ENCODE peak calls at places on chromosomes 13 and 19, in nine cellular contexts. One of them, this sample, is unnamed.

GRCh38 chr13:33799950-33800592 is 17.9 kb upstream of the RFC3 start:
- DNase-seq in lung: no peak
- DNase-seq in lower leg skin: no peak
- DNase-seq in activated naive CD8-positive, alpha-beta T cell treated with anti-CD3 and anti-CD28 coated beads, Interleukin-2, amount 50 U/mL, for 24 hours: no peak
- DNase-seq in Caki2: no peak
- DNase-seq in HAP-1: peak
- DNase-seq in naive thymus-derived CD8-positive, alpha-beta T cell: no peak
- DNase-seq in activated CD8-positive, alpha-beta T cell treated with anti-CD3 and anti-CD28 coated beads for 36 hours: no peak
- DNase-seq in neural progenitor cell: peak
- DNase-seq in this sample: peak

GRCh38 chr19:23823952-23824389 is 65.3 kb upstream of the ZNF681 start:
- DNase-seq in lung: no peak
- DNase-seq in lower leg skin: no peak
- DNase-seq in activated naive CD8-positive, alpha-beta T cell treated with anti-CD3 and anti-CD28 coated beads, Interleukin-2, amount 50 U/mL, for 24 hours: peak
- DNase-seq in Caki2: peak
- DNase-seq in HAP-1: no peak
- DNase-seq in naive thymus-derived CD8-positive, alpha-beta T cell: no peak
- DNase-seq in activated CD8-positive, alpha-beta T cell treated with anti-CD3 and anti-CD28 coated beads for 36 hours: peak
- DNase-seq in neural progenitor cell: peak
- DNase-seq in this sample: peak

GRCh38 chr19:51020988-51021651 is 1.6 kb upstream of the KLK10 start:
- DNase-seq in lung: no peak
- DNase-seq in lower leg skin: no peak
- DNase-seq in activated naive CD8-positive, alpha-beta T cell treated with anti-CD3 and anti-CD28 coated beads, Interleukin-2, amount 50 U/mL, for 24 hours: no peak
- DNase-seq in Caki2: peak
- DNase-seq in HAP-1: peak
- DNase-seq in naive thymus-derived CD8-positive, alpha-beta T cell: peak
- DNase-seq in activated CD8-positive, alpha-beta T cell treated with anti-CD3 and anti-CD28 coated beads for 36 hours: peak
- DNase-seq in neural progenitor cell: peak
- DNase-seq in this sample: peak

GRCh38 chr19:13492128-13492527 is 14.2 kb downstream of the CACNA1A start:
- DNase-seq in lung: no peak
- DNase-seq in lower leg skin: no peak
- DNase-seq in activated naive CD8-positive, alpha-beta T cell treated with anti-CD3 and anti-CD28 coated beads, Interleukin-2, amount 50 U/mL, for 24 hours: no peak
- DNase-seq in Caki2: no peak
- DNase-seq in HAP-1: no peak
- DNase-seq in naive thymus-derived CD8-positive, alpha-beta T cell: no peak
- DNase-seq in activated CD8-positive, alpha-beta T cell treated with anti-CD3 and anti-CD28 coated beads for 36 hours: no peak
- DNase-seq in neural progenitor cell: no peak
- DNase-seq in this sample: no peak

GRCh38 chr19:35345671-35346111 is 2.0 kb upstream of the FFAR1 start:
- DNase-seq in lung: no peak
- DNase-seq in lower leg skin: peak
- DNase-seq in activated naive CD8-positive, alpha-beta T cell treated with anti-CD3 and anti-CD28 coated beads, Interleukin-2, amount 50 U/mL, for 24 hours: no peak
- DNase-seq in Caki2: no peak
- DNase-seq in HAP-1: no peak
- DNase-seq in naive thymus-derived CD8-positive, alpha-beta T cell: no peak
- DNase-seq in activated CD8-positive, alpha-beta T cell treated with anti-CD3 and anti-CD28 coated beads for 36 hours: peak
- DNase-seq in neural progenitor cell: no peak
- DNase-seq in this sample: no peak

GRCh38 chr19:43672061-43672679 is 2.2 kb upstream of the PLAUR start:
- DNase-seq in lung: no peak
- DNase-seq in lower leg skin: no peak
- DNase-seq in activated naive CD8-positive, alpha-beta T cell treated with anti-CD3 and anti-CD28 coated beads, Interleukin-2, amount 50 U/mL, for 24 hours: no peak
- DNase-seq in Caki2: no peak
- DNase-seq in HAP-1: no peak
- DNase-seq in naive thymus-derived CD8-positive, alpha-beta T cell: no peak
- DNase-seq in activated CD8-positive, alpha-beta T cell treated with anti-CD3 and anti-CD28 coated beads for 36 hours: no peak
- DNase-seq in neural progenitor cell: peak
- DNase-seq in this sample: no peak

GRCh38 chr13:24052547-24052981 is 108.0 kb upstream of the SPATA13 start:
- DNase-seq in lung: no peak
- DNase-seq in lower leg skin: no peak
- DNase-seq in activated naive CD8-positive, alpha-beta T cell treated with anti-CD3 and anti-CD28 coated beads, Interleukin-2, amount 50 U/mL, for 24 hours: no peak
- DNase-seq in Caki2: no peak
- DNase-seq in HAP-1: no peak
- DNase-seq in naive thymus-derived CD8-positive, alpha-beta T cell: no peak
- DNase-seq in activated CD8-positive, alpha-beta T cell treated with anti-CD3 and anti-CD28 coated beads for 36 hours: no peak
- DNase-seq in neural progenitor cell: no peak
- DNase-seq in this sample: peak

GRCh38 chr19:48943081-48943480 is 9.6 kb downstream of the DHDH start:
- DNase-seq in lung: no peak
- DNase-seq in lower leg skin: no peak
- DNase-seq in activated naive CD8-positive, alpha-beta T cell treated with anti-CD3 and anti-CD28 coated beads, Interleukin-2, amount 50 U/mL, for 24 hours: no peak
- DNase-seq in Caki2: no peak
- DNase-seq in HAP-1: no peak
- DNase-seq in naive thymus-derived CD8-positive, alpha-beta T cell: no peak
- DNase-seq in activated CD8-positive, alpha-beta T cell treated with anti-CD3 and anti-CD28 coated beads for 36 hours: no peak
- DNase-seq in neural progenitor cell: no peak
- DNase-seq in this sample: no peak

GRCh38 chr19:53813996-53814395 is 10.1 kb downstream of the NLRP12 start:
- DNase-seq in lung: no peak
- DNase-seq in lower leg skin: no peak
- DNase-seq in activated naive CD8-positive, alpha-beta T cell treated with anti-CD3 and anti-CD28 coated beads, Interleukin-2, amount 50 U/mL, for 24 hours: no peak
- DNase-seq in Caki2: no peak
- DNase-seq in HAP-1: no peak
- DNase-seq in naive thymus-derived CD8-positive, alpha-beta T cell: no peak
- DNase-seq in activated CD8-positive, alpha-beta T cell treated with anti-CD3 and anti-CD28 coated beads for 36 hours: no peak
- DNase-seq in neural progenitor cell: no peak
- DNase-seq in this sample: no peak

GRCh38 chr13:19845758-19846157 is 17.7 kb downstream of the ZMYM5 start:
- DNase-seq in lung: no peak
- DNase-seq in lower leg skin: no peak
- DNase-seq in activated naive CD8-positive, alpha-beta T cell treated with anti-CD3 and anti-CD28 coated beads, Interleukin-2, amount 50 U/mL, for 24 hours: no peak
- DNase-seq in Caki2: peak
- DNase-seq in HAP-1: peak
- DNase-seq in naive thymus-derived CD8-positive, alpha-beta T cell: no peak
- DNase-seq in activated CD8-positive, alpha-beta T cell treated with anti-CD3 and anti-CD28 coated beads for 36 hours: peak
- DNase-seq in neural progenitor cell: no peak
- DNase-seq in this sample: peak

GRCh38 chr13:97130201-97130600 is 91.9 kb upstream of the MBNL2 start:
- DNase-seq in lung: no peak
- DNase-seq in lower leg skin: no peak
- DNase-seq in activated naive CD8-positive, alpha-beta T cell treated with anti-CD3 and anti-CD28 coated beads, Interleukin-2, amount 50 U/mL, for 24 hours: no peak
- DNase-seq in Caki2: no peak
- DNase-seq in HAP-1: no peak
- DNase-seq in naive thymus-derived CD8-positive, alpha-beta T cell: no peak
- DNase-seq in activated CD8-positive, alpha-beta T cell treated with anti-CD3 and anti-CD28 coated beads for 36 hours: no peak
- DNase-seq in neural progenitor cell: no peak
- DNase-seq in this sample: no peak

GRCh38 chr19:3479819-3480215 is 508 bp downstream of the SMIM24 start:
- DNase-seq in lung: no peak
- DNase-seq in lower leg skin: no peak
- DNase-seq in activated naive CD8-positive, alpha-beta T cell treated with anti-CD3 and anti-CD28 coated beads, Interleukin-2, amount 50 U/mL, for 24 hours: peak
- DNase-seq in Caki2: no peak
- DNase-seq in HAP-1: no peak
- DNase-seq in naive thymus-derived CD8-positive, alpha-beta T cell: peak
- DNase-seq in activated CD8-positive, alpha-beta T cell treated with anti-CD3 and anti-CD28 coated beads for 36 hours: peak
- DNase-seq in neural progenitor cell: no peak
- DNase-seq in this sample: no peak

GRCh38 chr13:53075356-53076041 is 46.9 kb downstream of the OLFM4 start:
- DNase-seq in lung: no peak
- DNase-seq in lower leg skin: no peak
- DNase-seq in activated naive CD8-positive, alpha-beta T cell treated with anti-CD3 and anti-CD28 coated beads, Interleukin-2, amount 50 U/mL, for 24 hours: no peak
- DNase-seq in Caki2: no peak
- DNase-seq in HAP-1: no peak
- DNase-seq in naive thymus-derived CD8-positive, alpha-beta T cell: no peak
- DNase-seq in activated CD8-positive, alpha-beta T cell treated with anti-CD3 and anti-CD28 coated beads for 36 hours: no peak
- DNase-seq in neural progenitor cell: no peak
- DNase-seq in this sample: no peak